ENCODE peak calls at places on chromosomes 5 and 9, in ten cellular contexts. One of them, this sample, is unnamed. For H3K4me1, the result is how much of the 10 kb centered on the place peaks cover.

GRCh38 chr9:115169003-115169402 is 51.0 kb upstream of the TNC start:
- DNase-seq in thoracic aorta: no peak
- DNase-seq in stomach: no peak
- DNase-seq in mammary epithelial cell: no peak
- DNase-seq in ovary: no peak
- DNase-seq in CD8-positive, alpha-beta memory T cell: no peak
- DNase-seq in heart right ventricle: no peak
- DNase-seq in left ventricle myocardium inferior: no peak
- DNase-seq in psoas muscle: no peak
- DNase-seq in endodermal cell: no peak
- DNase-seq in this sample: no peak

GRCh38 chr9:124629600-124629999 is 122.4 kb upstream of the NR5A1 start:
- DNase-seq in stomach: no peak
- DNase-seq in thoracic aorta: no peak
- DNase-seq in left ventricle myocardium inferior: no peak
- DNase-seq in CD8-positive, alpha-beta memory T cell: no peak
- DNase-seq in ovary: no peak
- DNase-seq in psoas muscle: no peak
- DNase-seq in mammary epithelial cell: peak
- DNase-seq in heart right ventricle: no peak
- DNase-seq in endodermal cell: no peak
- DNase-seq in this sample: no peak

GRCh38 chr5:112059601-112060135 is 302.7 kb upstream of the NREP start:
- DNase-seq in thoracic aorta: no peak
- DNase-seq in psoas muscle: no peak
- DNase-seq in left ventricle myocardium inferior: no peak
- DNase-seq in heart right ventricle: no peak
- DNase-seq in mammary epithelial cell: no peak
- DNase-seq in endodermal cell: no peak
- DNase-seq in stomach: no peak
- DNase-seq in ovary: no peak
- DNase-seq in CD8-positive, alpha-beta memory T cell: no peak
- DNase-seq in this sample: no peak

GRCh38 chr5:54947187-54947586 is 38.2 kb downstream of the ESM1 start:
- DNase-seq in psoas muscle: no peak
- DNase-seq in left ventricle myocardium inferior: no peak
- DNase-seq in mammary epithelial cell: no peak
- DNase-seq in stomach: no peak
- DNase-seq in heart right ventricle: no peak
- DNase-seq in endodermal cell: no peak
- DNase-seq in thoracic aorta: no peak
- DNase-seq in ovary: no peak
- DNase-seq in CD8-positive, alpha-beta memory T cell: no peak
- DNase-seq in this sample: no peak

GRCh38 chr9:129313331-129313955 is 135.4 kb upstream of the IER5L start:
- DNase-seq in stomach: peak
- DNase-seq in left ventricle myocardium inferior: no peak
- DNase-seq in thoracic aorta: no peak
- DNase-seq in mammary epithelial cell: no peak
- DNase-seq in ovary: peak
- DNase-seq in CD8-positive, alpha-beta memory T cell: no peak
- DNase-seq in endodermal cell: peak
- DNase-seq in psoas muscle: peak
- DNase-seq in heart right ventricle: no peak
- DNase-seq in this sample: no peak

GRCh38 chr5:100852051-100852450 is 51.0 kb downstream of the ST8SIA4 start:
- DNase-seq in left ventricle myocardium inferior: no peak
- DNase-seq in psoas muscle: no peak
- DNase-seq in mammary epithelial cell: no peak
- DNase-seq in thoracic aorta: no peak
- DNase-seq in stomach: no peak
- DNase-seq in CD8-positive, alpha-beta memory T cell: no peak
- DNase-seq in ovary: no peak
- DNase-seq in heart right ventricle: no peak
- DNase-seq in endodermal cell: no peak
- DNase-seq in this sample: no peak

GRCh38 chr9:71308454-71308853 is 187.0 kb upstream of the TRPM3 start:
- DNase-seq in thoracic aorta: no peak
- DNase-seq in heart right ventricle: no peak
- DNase-seq in mammary epithelial cell: no peak
- DNase-seq in psoas muscle: no peak
- DNase-seq in stomach: no peak
- DNase-seq in CD8-positive, alpha-beta memory T cell: no peak
- DNase-seq in left ventricle myocardium inferior: no peak
- DNase-seq in ovary: no peak
- DNase-seq in endodermal cell: no peak
- DNase-seq in this sample: no peak

GRCh38 chr5:18752317-18752716 is 1118.1 kb downstream of the TAF11L14 start:
- DNase-seq in thoracic aorta: no peak
- DNase-seq in left ventricle myocardium inferior: no peak
- DNase-seq in stomach: no peak
- DNase-seq in psoas muscle: no peak
- DNase-seq in mammary epithelial cell: no peak
- DNase-seq in endodermal cell: no peak
- DNase-seq in heart right ventricle: no peak
- DNase-seq in CD8-positive, alpha-beta memory T cell: no peak
- DNase-seq in ovary: no peak
- DNase-seq in this sample: no peak

GRCh38 chr5:100496296-100496695 is 38.9 kb upstream of the FAM174A start:
- DNase-seq in endodermal cell: no peak
- DNase-seq in CD8-positive, alpha-beta memory T cell: no peak
- DNase-seq in left ventricle myocardium inferior: no peak
- DNase-seq in stomach: no peak
- DNase-seq in psoas muscle: no peak
- DNase-seq in mammary epithelial cell: no peak
- DNase-seq in thoracic aorta: no peak
- DNase-seq in heart right ventricle: no peak
- DNase-seq in ovary: no peak
- DNase-seq in this sample: no peak

GRCh38 chr5:96124589-96124988 is 162.9 kb upstream of the ELL2 start:
- DNase-seq in psoas muscle: no peak
- DNase-seq in mammary epithelial cell: peak
- DNase-seq in heart right ventricle: no peak
- DNase-seq in stomach: no peak
- DNase-seq in left ventricle myocardium inferior: no peak
- DNase-seq in ovary: no peak
- DNase-seq in thoracic aorta: no peak
- DNase-seq in CD8-positive, alpha-beta memory T cell: no peak
- DNase-seq in endodermal cell: no peak
- DNase-seq in this sample: no peak

GRCh38 chr9:71796368-71796767 is 28.1 kb upstream of the CEMIP2 start:
- DNase-seq in ovary: no peak
- DNase-seq in thoracic aorta: no peak
- DNase-seq in stomach: no peak
- DNase-seq in left ventricle myocardium inferior: no peak
- DNase-seq in mammary epithelial cell: no peak
- DNase-seq in psoas muscle: no peak
- DNase-seq in heart right ventricle: no peak
- DNase-seq in endodermal cell: no peak
- DNase-seq in CD8-positive, alpha-beta memory T cell: no peak
- DNase-seq in this sample: no peak

GRCh38 chr9:98993570-98993945 is 49.9 kb downstream of the COL15A1 start:
- DNase-seq in stomach: no peak
- DNase-seq in endodermal cell: peak
- DNase-seq in mammary epithelial cell: no peak
- DNase-seq in left ventricle myocardium inferior: no peak
- DNase-seq in psoas muscle: no peak
- DNase-seq in ovary: no peak
- DNase-seq in heart right ventricle: peak
- DNase-seq in CD8-positive, alpha-beta memory T cell: no peak
- DNase-seq in thoracic aorta: no peak
- DNase-seq in this sample: peak

GRCh38 chr9:124180557-124180956 is 77.2 kb upstream of the NEK6 start:
- DNase-seq in CD8-positive, alpha-beta memory T cell: no peak
- DNase-seq in ovary: peak
- DNase-seq in heart right ventricle: peak
- DNase-seq in stomach: peak
- DNase-seq in left ventricle myocardium inferior: peak
- DNase-seq in endodermal cell: no peak
- DNase-seq in psoas muscle: no peak
- DNase-seq in mammary epithelial cell: no peak
- DNase-seq in thoracic aorta: no peak
- DNase-seq in this sample: peak

GRCh38 chr5:42621242-42621641 is 135.4 kb upstream of the CCDC152 start:
- DNase-seq in stomach: no peak
- DNase-seq in ovary: no peak
- DNase-seq in psoas muscle: no peak
- DNase-seq in endodermal cell: no peak
- DNase-seq in CD8-positive, alpha-beta memory T cell: no peak
- DNase-seq in thoracic aorta: no peak
- DNase-seq in heart right ventricle: no peak
- DNase-seq in mammary epithelial cell: no peak
- DNase-seq in left ventricle myocardium inferior: no peak
- DNase-seq in this sample: no peak

GRCh38 chr9:115615821-115616665 is 498.1 kb upstream of the TNC start:
- DNase-seq in CD8-positive, alpha-beta memory T cell: no peak
- DNase-seq in thoracic aorta: no peak
- DNase-seq in mammary epithelial cell: peak
- DNase-seq in ovary: no peak
- DNase-seq in left ventricle myocardium inferior: no peak
- DNase-seq in stomach: no peak
- DNase-seq in heart right ventricle: no peak
- DNase-seq in psoas muscle: no peak
- DNase-seq in endodermal cell: no peak
- DNase-seq in this sample: no peak

GRCh38 chr5:154849261-154849660 is 1.1 kb downstream of the FAXDC2 start:
- DNase-seq in left ventricle myocardium inferior: no peak
- DNase-seq in ovary: no peak
- DNase-seq in heart right ventricle: no peak
- DNase-seq in stomach: no peak
- DNase-seq in thoracic aorta: no peak
- DNase-seq in psoas muscle: no peak
- DNase-seq in endodermal cell: no peak
- DNase-seq in CD8-positive, alpha-beta memory T cell: no peak
- DNase-seq in mammary epithelial cell: no peak
- DNase-seq in this sample: no peak
- H3K27ac ChIP-seq in left ventricle myocardium inferior: peak
- H3K27ac ChIP-seq in ovary: peak
- H3K27ac ChIP-seq in heart right ventricle: peak
- H3K27ac ChIP-seq in stomach: peak
- H3K27ac ChIP-seq in thoracic aorta: peak
- H3K27ac ChIP-seq in psoas muscle: peak
- H3K27ac ChIP-seq in endodermal cell: no peak
- H3K27ac ChIP-seq in CD8-positive, alpha-beta memory T cell: no peak
- H3K27ac ChIP-seq in mammary epithelial cell: no peak
- H3K27ac ChIP-seq in this sample: no peak

GRCh38 chr9:89538874-89539273 is 41.0 kb upstream of the SEMA4D start:
- DNase-seq in psoas muscle: no peak
- DNase-seq in heart right ventricle: no peak
- DNase-seq in mammary epithelial cell: no peak
- DNase-seq in ovary: no peak
- DNase-seq in endodermal cell: no peak
- DNase-seq in thoracic aorta: no peak
- DNase-seq in CD8-positive, alpha-beta memory T cell: no peak
- DNase-seq in left ventricle myocardium inferior: no peak
- DNase-seq in stomach: no peak
- DNase-seq in this sample: no peak

GRCh38 chr9:89536618-89537017 is 38.7 kb upstream of the SEMA4D start:
- DNase-seq in thoracic aorta: no peak
- DNase-seq in endodermal cell: no peak
- DNase-seq in psoas muscle: no peak
- DNase-seq in mammary epithelial cell: no peak
- DNase-seq in left ventricle myocardium inferior: no peak
- DNase-seq in heart right ventricle: no peak
- DNase-seq in CD8-positive, alpha-beta memory T cell: no peak
- DNase-seq in stomach: no peak
- DNase-seq in ovary: no peak
- DNase-seq in this sample: no peak

GRCh38 chr9:89536145-89536574 is 38.2 kb upstream of the SEMA4D start:
- DNase-seq in heart right ventricle: no peak
- DNase-seq in ovary: no peak
- DNase-seq in mammary epithelial cell: no peak
- DNase-seq in CD8-positive, alpha-beta memory T cell: no peak
- DNase-seq in endodermal cell: no peak
- DNase-seq in psoas muscle: no peak
- DNase-seq in stomach: no peak
- DNase-seq in thoracic aorta: no peak
- DNase-seq in left ventricle myocardium inferior: no peak
- DNase-seq in this sample: no peak

GRCh38 chr9:89535461-89535860 is 37.5 kb upstream of the SEMA4D start:
- DNase-seq in mammary epithelial cell: no peak
- DNase-seq in ovary: no peak
- DNase-seq in stomach: no peak
- DNase-seq in heart right ventricle: no peak
- DNase-seq in psoas muscle: no peak
- DNase-seq in CD8-positive, alpha-beta memory T cell: no peak
- DNase-seq in left ventricle myocardium inferior: no peak
- DNase-seq in endodermal cell: no peak
- DNase-seq in thoracic aorta: no peak
- DNase-seq in this sample: no peak

GRCh38 chr9:89537166-89537565 is 39.3 kb upstream of the SEMA4D start:
- DNase-seq in CD8-positive, alpha-beta memory T cell: no peak
- DNase-seq in left ventricle myocardium inferior: no peak
- DNase-seq in psoas muscle: no peak
- DNase-seq in thoracic aorta: no peak
- DNase-seq in endodermal cell: no peak
- DNase-seq in mammary epithelial cell: no peak
- DNase-seq in stomach: no peak
- DNase-seq in heart right ventricle: no peak
- DNase-seq in ovary: no peak
- DNase-seq in this sample: no peak
- H3K4me1 ChIP-seq in CD8-positive, alpha-beta memory T cell: half or more
- H3K4me1 ChIP-seq in left ventricle myocardium inferior: under half
- H3K4me1 ChIP-seq in psoas muscle: under half
- H3K4me1 ChIP-seq in thoracic aorta: under half
- H3K4me1 ChIP-seq in endodermal cell: under half
- H3K4me1 ChIP-seq in mammary epithelial cell: under half
- H3K4me1 ChIP-seq in stomach: under half
- H3K4me1 ChIP-seq in heart right ventricle: under half
- H3K4me1 ChIP-seq in ovary: under half
- H3K4me1 ChIP-seq in this sample: under half

GRCh38 chr5:91170266-91170665 is 212.9 kb downstream of the ARRDC3 start:
- DNase-seq in left ventricle myocardium inferior: no peak
- DNase-seq in endodermal cell: no peak
- DNase-seq in heart right ventricle: no peak
- DNase-seq in CD8-positive, alpha-beta memory T cell: no peak
- DNase-seq in thoracic aorta: no peak
- DNase-seq in ovary: no peak
- DNase-seq in mammary epithelial cell: peak
- DNase-seq in psoas muscle: no peak
- DNase-seq in stomach: no peak
- DNase-seq in this sample: no peak
- H3K27ac ChIP-seq in left ventricle myocardium inferior: no peak
- H3K27ac ChIP-seq in endodermal cell: no peak
- H3K27ac ChIP-seq in heart right ventricle: no peak
- H3K27ac ChIP-seq in CD8-positive, alpha-beta memory T cell: no peak
- H3K27ac ChIP-seq in thoracic aorta: no peak
- H3K27ac ChIP-seq in ovary: no peak
- H3K27ac ChIP-seq in mammary epithelial cell: no peak
- H3K27ac ChIP-seq in psoas muscle: no peak
- H3K27ac ChIP-seq in stomach: no peak
- H3K27ac ChIP-seq in this sample: no peak

DNA sequence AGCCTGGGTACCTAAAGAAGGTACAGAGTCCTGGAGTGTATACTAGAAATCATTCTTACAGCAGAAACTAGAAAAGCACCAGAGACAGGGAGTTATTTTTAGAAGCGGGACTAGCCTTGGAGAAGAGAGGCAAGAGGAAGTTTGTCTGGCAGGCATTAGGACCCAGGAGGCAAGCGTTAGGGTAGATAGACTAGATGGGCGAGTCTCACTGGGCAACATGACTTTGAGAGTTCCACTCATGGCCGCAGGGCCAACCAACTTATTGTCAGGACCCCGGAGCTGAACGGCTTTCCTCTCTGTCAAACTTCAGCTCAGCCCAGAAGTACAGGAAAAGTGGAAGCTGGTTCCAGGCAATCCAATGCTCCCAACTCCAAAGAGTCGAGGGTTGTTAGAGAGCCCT is 34.1 kb upstream of the NPR3 start:
- DNase-seq in endodermal cell: no peak
- DNase-seq in stomach: no peak
- DNase-seq in ovary: no peak
- DNase-seq in CD8-positive, alpha-beta memory T cell: no peak
- DNase-seq in heart right ventricle: no peak
- DNase-seq in mammary epithelial cell: no peak
- DNase-seq in left ventricle myocardium inferior: no peak
- DNase-seq in psoas muscle: no peak
- DNase-seq in thoracic aorta: no peak
- DNase-seq in this sample: no peak
- H3K4me1 ChIP-seq in endodermal cell: under half
- H3K4me1 ChIP-seq in stomach: under half
- H3K4me1 ChIP-seq in ovary: under half
- H3K4me1 ChIP-seq in CD8-positive, alpha-beta memory T cell: under half
- H3K4me1 ChIP-seq in heart right ventricle: under half
- H3K4me1 ChIP-seq in mammary epithelial cell: under half
- H3K4me1 ChIP-seq in left ventricle myocardium inferior: under half
- H3K4me1 ChIP-seq in psoas muscle: under half
- H3K4me1 ChIP-seq in thoracic aorta: under half
- H3K4me1 ChIP-seq in this sample: under half